ENCODE peak calls at places on chromosome 18, in six cellular contexts. Z is PC-9; K is brain microvascular endothelial cell; D is CD8-positive, alpha-beta T cell; W is esophagus muscularis mucosa; L is epithelial cell of proximal tubule. G is an unnamed sample.

GRCh38 chr18:80233899-80234298 is 13.4 kb downstream of the PARD6G start:
- DNase-seq in Z (no peak), K (no peak), D (no peak), W (no peak), L (no peak), G (no peak)

GRCh38 chr18:36493349-36494281 is 196.1 kb downstream of the FHOD3 start:
- DNase-seq in Z (no peak), K (no peak), D (no peak), W (no peak), L (peak; percentile 72), G (no peak)

GRCh38 chr18:28039078-28039477 is 137.9 kb downstream of the CDH2 start:
- DNase-seq in Z (no peak), K (peak; percentile 80), D (no peak), W (no peak), L (no peak), G (no peak)

GRCh38 chr18:61992285-61992684 is 99.5 kb upstream of the RNF152 start:
- DNase-seq in Z (peak; percentile 3), K (peak; percentile 66), D (no peak), W (no peak), L (peak; percentile 72), G (no peak)

GRCh38 chr18:79476918-79477685 is 81.4 kb downstream of the NFATC1 start:
- DNase-seq in Z (no peak), K (no peak), D (no peak), W (no peak), L (no peak), G (no peak)

GRCh38 chr18:5851998-5852397 is 43.3 kb downstream of the TMEM200C start:
- DNase-seq in Z (no peak), K (no peak), D (no peak), W (no peak), L (no peak), G (no peak)

GRCh38 chr18:33146009-33146408 is 294.5 kb downstream of the CCDC178 start:
- DNase-seq in Z (no peak), K (no peak), D (no peak), W (no peak), L (no peak), G (no peak)

GRCh38 chr18:78558101-78558810 is 421.4 kb upstream of the SALL3 start:
- DNase-seq in Z (no peak), K (no peak), D (no peak), W (peak; percentile 88), L (no peak), G (no peak)

GRCh38 chr18:79580481-79581171 is 99.0 kb upstream of the CTDP1 start:
- DNase-seq in Z (no peak), K (no peak), D (no peak), W (no peak), L (no peak), G (no peak)

GRCh38 chr18:820591-821170 is 8.6 kb upstream of the YES1 start:
- DNase-seq in Z (no peak), K (no peak), D (no peak), W (no peak), L (no peak), G (no peak)

GRCh38 chr18:62863629-62864028 is 148.3 kb downstream of the PHLPP1 start:
- DNase-seq in Z (peak; percentile 54), K (peak; percentile 89), D (no peak), W (no peak), L (no peak), G (no peak)

GRCh38 chr18:63348508-63349136 is 18.4 kb downstream of the KDSR start:
- DNase-seq in Z (no peak), K (no peak), D (no peak), W (no peak), L (no peak), G (no peak)

GRCh38 chr18:37524546-37525301 is 40.9 kb downstream of the CELF4 start:
- DNase-seq in Z (no peak), K (no peak), D (no peak), W (no peak), L (no peak), G (no peak)

GRCh38 chr18:65288908-65289307 is 461.9 kb upstream of the CDH7 start:
- DNase-seq in Z (no peak), K (no peak), D (no peak), W (no peak), L (no peak), G (no peak)

GRCh38 chr18:25310045-25310444 is 41.9 kb downstream of the ZNF521 start:
- DNase-seq in Z (no peak), K (peak; percentile 85), D (no peak), W (no peak), L (peak; percentile 27), G (no peak)

GRCh38 chr18:79730804-79731203 is 51.2 kb downstream of the CTDP1 start:
- DNase-seq in Z (no peak), K (no peak), D (no peak), W (no peak), L (no peak), G (no peak)

GRCh38 chr18:13613099-13613498 is 113.3 kb downstream of the FAM210A start:
- DNase-seq in Z (no peak), K (no peak), D (no peak), W (peak; percentile 5), L (no peak), G (no peak)

GRCh38 chr18:13610517-13610916 is 115.8 kb downstream of the FAM210A start:
- DNase-seq in Z (no peak), K (no peak), D (no peak), W (peak; percentile 86), L (no peak), G (no peak)

GRCh38 chr18:13612111-13612997 is 114.0 kb downstream of the FAM210A start:
- DNase-seq in Z (no peak), K (no peak), D (peak; percentile 79), W (peak; percentile 91), L (no peak), G (peak; percentile 91)

GRCh38 chr18:13611058-13611615 is 115.2 kb downstream of the FAM210A start:
- DNase-seq in Z (no peak), K (peak; percentile 66), D (no peak), W (peak; percentile 91), L (no peak), G (no peak)

DNA sequence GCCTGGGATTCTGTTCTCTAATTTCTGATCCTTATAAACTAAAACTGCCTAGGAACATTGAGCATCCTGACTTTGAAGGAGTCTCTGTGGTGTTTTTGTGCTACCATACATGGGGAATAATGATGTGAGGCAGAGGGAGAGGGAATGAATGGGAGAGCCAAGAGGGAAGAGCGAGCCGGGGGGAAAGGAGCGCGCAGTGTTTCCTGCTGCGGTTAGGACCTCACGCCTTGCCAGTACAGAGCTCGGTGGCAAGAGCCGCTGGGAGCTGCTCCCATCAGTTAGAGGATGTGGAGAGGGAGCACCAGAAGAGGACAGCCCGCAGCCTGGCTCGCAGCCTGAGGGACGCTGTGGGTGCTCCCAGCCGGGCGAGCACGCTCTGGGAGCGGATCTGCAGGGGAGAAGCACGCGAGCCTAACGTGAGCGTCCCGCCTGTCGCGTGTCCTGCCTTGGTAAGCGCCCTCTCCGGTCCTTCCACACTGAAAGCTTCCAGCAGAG is 114.7 kb downstream of the FAM210A start:
- DNase-seq in Z (no peak), K (peak; percentile 14), D (peak; percentile 26), W (peak; percentile 91), L (no peak), G (no peak)
- H3K4me3 ChIP-seq in Z (no peak overlapping the region), K (peak overlapping the region; percentile 9), D (peak overlapping the region; percentile 55), W (peak overlapping the region; percentile 51), L (peak overlapping the region; percentile 38), G (peak overlapping the region; percentile 57)

GRCh38 chr18:47870605-47871004 is 59.9 kb downstream of the SMAD2 start:
- DNase-seq in Z (no peak), K (no peak), D (no peak), W (no peak), L (no peak), G (no peak)
- H3K4me3 ChIP-seq in Z (no peak overlapping the region), K (no peak overlapping the region), D (no peak overlapping the region), W (no peak overlapping the region), L (no peak overlapping the region), G (no peak overlapping the region)

DNA sequence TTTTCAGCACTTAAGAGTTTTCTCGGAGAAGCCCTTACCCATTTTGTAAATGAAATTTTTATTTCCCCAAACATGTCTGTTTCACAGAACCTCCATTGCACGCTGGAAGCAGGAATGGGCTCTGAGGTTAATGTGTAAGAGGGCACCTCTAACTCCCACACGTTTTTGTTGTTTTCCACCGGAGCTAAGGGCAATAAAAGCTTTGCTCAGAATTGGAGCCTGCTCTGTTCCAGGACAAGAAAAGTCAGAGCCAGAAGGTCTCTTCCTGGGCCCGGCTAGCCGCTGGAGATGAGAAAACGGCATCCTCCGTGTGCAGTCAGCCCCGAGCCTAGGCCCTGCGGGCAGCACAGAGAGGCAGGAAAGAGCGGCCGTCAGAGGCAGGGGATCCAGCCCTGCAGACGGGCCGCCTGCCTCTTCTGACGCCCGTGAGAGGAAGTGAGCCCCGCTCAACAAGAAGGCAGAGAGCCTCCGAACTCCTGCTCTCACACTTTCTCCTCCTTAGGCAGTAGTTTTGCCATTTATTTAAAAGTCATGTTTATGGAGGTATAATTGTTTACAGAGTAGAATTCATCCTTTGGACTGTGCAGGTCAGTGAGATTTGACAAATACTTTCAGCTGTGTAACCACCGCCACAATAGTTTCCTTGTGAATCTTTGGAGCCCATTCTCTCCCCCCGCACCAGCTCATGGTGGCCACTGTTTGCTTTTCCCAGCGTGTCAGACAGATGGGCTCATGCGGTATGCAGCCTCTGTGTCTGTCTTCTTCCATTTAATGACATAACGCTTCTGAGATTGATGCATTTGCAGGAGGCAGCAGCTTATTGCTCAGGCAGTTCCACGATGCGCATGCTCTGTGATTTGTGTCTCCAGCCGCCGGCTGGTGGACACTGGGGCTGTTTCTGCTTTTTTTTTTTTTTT is 117.3 kb downstream of the GALR1 start:
- DNase-seq in Z (no peak), K (peak; percentile 76), D (no peak), W (no peak), L (no peak), G (no peak)
- H3K4me3 ChIP-seq in Z (no peak overlapping the region), K (no peak overlapping the region), D (no peak overlapping the region), W (peak overlapping the region; percentile 37), L (peak overlapping the region; percentile 28), G (no peak overlapping the region)

GRCh38 chr18:59139615-59140286 is at the start of gene SEC11C:
- DNase-seq in Z (peak; percentile 91), K (peak; percentile 97), D (peak; percentile 96), W (peak; percentile 99), L (peak; percentile 76), G (peak; percentile 94)

GRCh38 chr18:59140287-59140885 is 702 bp downstream of the SEC11C start:
- DNase-seq in Z (peak; percentile 10), K (peak; percentile 30), D (no peak), W (no peak), L (peak; percentile 6), G (no peak)

GRCh38 chr18:59143441-59143840 is 3.8 kb downstream of the SEC11C start:
- DNase-seq in Z (no peak), K (no peak), D (no peak), W (no peak), L (no peak), G (no peak)

GRCh38 chr18:59142274-59142673 is 2.6 kb downstream of the SEC11C start:
- DNase-seq in Z (no peak), K (no peak), D (no peak), W (no peak), L (no peak), G (peak; percentile 55)

DNA sequence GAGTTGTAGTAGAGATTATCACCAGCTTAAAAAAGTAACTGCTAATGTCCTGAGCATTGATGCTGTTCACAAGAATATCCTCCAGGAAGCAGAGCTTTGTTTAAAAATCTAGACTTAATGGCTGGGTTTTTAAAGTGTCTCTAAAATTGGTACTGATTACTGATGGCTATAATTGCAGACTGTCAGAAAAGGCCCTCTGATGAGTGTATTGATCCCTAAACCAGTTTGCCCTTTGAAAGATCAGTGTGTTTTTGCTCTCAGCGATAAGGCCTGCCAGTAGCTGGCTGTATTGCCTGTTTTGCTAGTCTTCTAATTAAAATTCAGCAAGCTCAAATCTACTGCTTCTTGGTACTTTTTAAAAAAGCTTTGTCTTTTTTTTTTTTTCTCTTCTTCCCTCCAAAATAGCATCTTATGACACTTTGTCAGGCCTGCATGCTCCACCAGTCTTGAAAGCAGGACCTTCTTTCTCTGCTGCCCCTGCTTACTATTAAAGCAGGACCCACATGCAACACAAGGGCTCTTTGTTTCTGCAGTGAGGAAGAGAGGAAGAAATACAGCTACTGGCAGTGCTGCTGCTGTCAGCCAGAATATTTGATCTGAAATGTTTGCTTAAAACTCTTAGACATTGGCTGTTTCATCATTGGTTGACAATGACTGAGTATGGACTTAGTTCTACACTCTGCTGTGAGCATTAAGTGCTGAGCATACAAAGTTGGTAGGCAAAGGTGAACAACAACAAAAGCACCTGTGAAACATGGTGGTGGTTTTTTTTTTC is 1.8 kb downstream of the SEC11C start:
- DNase-seq in Z (no peak), K (no peak), D (no peak), W (no peak), L (no peak), G (no peak)
- H3K4me3 ChIP-seq in Z (peak overlapping the region; percentile 98), K (no peak overlapping the region), D (no peak overlapping the region), W (no peak overlapping the region), L (no peak overlapping the region), G (peak overlapping the region; percentile 74)